ENCODE peak calls at places on chromosomes 1 and 21, in ten cellular contexts. One of them, this sample, is unnamed. For H3K27me3, the result is how much of the 10 kb centered on the place peaks cover.

GRCh38 chr1:16043521-16043920 is at the start of gene CLCNKB:
- DNase-seq in cardiac muscle cell: no peak
- DNase-seq in neural progenitor cell: no peak
- DNase-seq in stomach: peak
- DNase-seq in ovary: peak
- DNase-seq in breast epithelium: no peak
- DNase-seq in right atrium auricular region: no peak
- DNase-seq in dorsolateral prefrontal cortex: no peak
- DNase-seq in kidney epithelial cell: no peak
- DNase-seq in Karpas-422: no peak
- DNase-seq in this sample: no peak

GRCh38 chr1:171472183-171472647 is 13.1 kb upstream of the PRRC2C start:
- DNase-seq in cardiac muscle cell: no peak
- DNase-seq in neural progenitor cell: no peak
- DNase-seq in stomach: no peak
- DNase-seq in ovary: no peak
- DNase-seq in breast epithelium: no peak
- DNase-seq in right atrium auricular region: no peak
- DNase-seq in dorsolateral prefrontal cortex: no peak
- DNase-seq in kidney epithelial cell: no peak
- DNase-seq in Karpas-422: no peak
- DNase-seq in this sample: no peak

GRCh38 chr1:36871146-36871971 is 163.0 kb downstream of the GRIK3 start:
- DNase-seq in cardiac muscle cell: no peak
- DNase-seq in neural progenitor cell: no peak
- DNase-seq in stomach: no peak
- DNase-seq in ovary: no peak
- DNase-seq in breast epithelium: peak
- DNase-seq in right atrium auricular region: no peak
- DNase-seq in dorsolateral prefrontal cortex: peak
- DNase-seq in kidney epithelial cell: no peak
- DNase-seq in Karpas-422: no peak
- DNase-seq in this sample: no peak

GRCh38 chr1:220528049-220528678 is at the start of gene MARK1:
- DNase-seq in cardiac muscle cell: peak
- DNase-seq in neural progenitor cell: peak
- DNase-seq in stomach: peak
- DNase-seq in ovary: peak
- DNase-seq in breast epithelium: no peak
- DNase-seq in right atrium auricular region: peak
- DNase-seq in dorsolateral prefrontal cortex: peak
- DNase-seq in kidney epithelial cell: no peak
- DNase-seq in Karpas-422: peak
- DNase-seq in this sample: peak

GRCh38 chr1:165228676-165229075 is 127.8 kb downstream of the LMX1A start:
- DNase-seq in cardiac muscle cell: peak
- DNase-seq in neural progenitor cell: peak
- DNase-seq in stomach: no peak
- DNase-seq in ovary: no peak
- DNase-seq in breast epithelium: no peak
- DNase-seq in right atrium auricular region: no peak
- DNase-seq in dorsolateral prefrontal cortex: no peak
- DNase-seq in kidney epithelial cell: no peak
- DNase-seq in Karpas-422: peak
- DNase-seq in this sample: peak

GRCh38 chr1:116794804-116795481 is 40.7 kb downstream of the CD2 start:
- DNase-seq in cardiac muscle cell: no peak
- DNase-seq in neural progenitor cell: no peak
- DNase-seq in stomach: no peak
- DNase-seq in ovary: no peak
- DNase-seq in breast epithelium: no peak
- DNase-seq in right atrium auricular region: peak
- DNase-seq in dorsolateral prefrontal cortex: no peak
- DNase-seq in kidney epithelial cell: no peak
- DNase-seq in Karpas-422: no peak
- DNase-seq in this sample: no peak

GRCh38 chr1:162389021-162389818 is 7.7 kb downstream of the C1orf226 start:
- DNase-seq in cardiac muscle cell: peak
- DNase-seq in neural progenitor cell: peak
- DNase-seq in stomach: no peak
- DNase-seq in ovary: no peak
- DNase-seq in breast epithelium: no peak
- DNase-seq in right atrium auricular region: peak
- DNase-seq in dorsolateral prefrontal cortex: no peak
- DNase-seq in kidney epithelial cell: peak
- DNase-seq in Karpas-422: no peak
- DNase-seq in this sample: peak

GRCh38 chr1:183837062-183837461 is 32.1 kb downstream of the RGL1 start:
- DNase-seq in cardiac muscle cell: no peak
- DNase-seq in neural progenitor cell: peak
- DNase-seq in stomach: no peak
- DNase-seq in ovary: no peak
- DNase-seq in breast epithelium: no peak
- DNase-seq in right atrium auricular region: no peak
- DNase-seq in dorsolateral prefrontal cortex: no peak
- DNase-seq in kidney epithelial cell: no peak
- DNase-seq in Karpas-422: no peak
- DNase-seq in this sample: no peak

GRCh38 chr21:42229676-42230075 is 10.7 kb downstream of the ABCG1 start:
- DNase-seq in cardiac muscle cell: no peak
- DNase-seq in neural progenitor cell: no peak
- DNase-seq in stomach: no peak
- DNase-seq in ovary: no peak
- DNase-seq in breast epithelium: no peak
- DNase-seq in right atrium auricular region: no peak
- DNase-seq in dorsolateral prefrontal cortex: no peak
- DNase-seq in kidney epithelial cell: no peak
- DNase-seq in Karpas-422: no peak
- DNase-seq in this sample: no peak

GRCh38 chr1:154326546-154327465 is 1.5 kb downstream of the ATP8B2 start:
- DNase-seq in cardiac muscle cell: peak
- DNase-seq in neural progenitor cell: no peak
- DNase-seq in stomach: no peak
- DNase-seq in ovary: peak
- DNase-seq in breast epithelium: no peak
- DNase-seq in right atrium auricular region: peak
- DNase-seq in dorsolateral prefrontal cortex: no peak
- DNase-seq in kidney epithelial cell: no peak
- DNase-seq in Karpas-422: peak
- DNase-seq in this sample: no peak

GRCh38 chr1:225724251-225724650 is 53.4 kb upstream of the SRP9 start:
- DNase-seq in cardiac muscle cell: no peak
- DNase-seq in neural progenitor cell: no peak
- DNase-seq in stomach: no peak
- DNase-seq in ovary: no peak
- DNase-seq in breast epithelium: no peak
- DNase-seq in right atrium auricular region: no peak
- DNase-seq in dorsolateral prefrontal cortex: no peak
- DNase-seq in kidney epithelial cell: no peak
- DNase-seq in Karpas-422: no peak
- DNase-seq in this sample: no peak

GRCh38 chr21:34807146-34807880 is 138.5 kb downstream of the CLIC6 start:
- DNase-seq in cardiac muscle cell: peak
- DNase-seq in neural progenitor cell: no peak
- DNase-seq in stomach: no peak
- DNase-seq in ovary: no peak
- DNase-seq in breast epithelium: no peak
- DNase-seq in right atrium auricular region: no peak
- DNase-seq in dorsolateral prefrontal cortex: no peak
- DNase-seq in kidney epithelial cell: peak
- DNase-seq in Karpas-422: peak
- DNase-seq in this sample: no peak

GRCh38 chr1:25848531-25848930 is 10.7 kb downstream of the AUNIP start:
- DNase-seq in cardiac muscle cell: peak
- DNase-seq in neural progenitor cell: no peak
- DNase-seq in stomach: no peak
- DNase-seq in ovary: no peak
- DNase-seq in breast epithelium: no peak
- DNase-seq in right atrium auricular region: no peak
- DNase-seq in dorsolateral prefrontal cortex: no peak
- DNase-seq in kidney epithelial cell: no peak
- DNase-seq in Karpas-422: no peak
- DNase-seq in this sample: no peak

GRCh38 chr1:87980494-87980893 is 651.8 kb downstream of the LMO4 start:
- DNase-seq in cardiac muscle cell: no peak
- DNase-seq in neural progenitor cell: no peak
- DNase-seq in stomach: peak
- DNase-seq in ovary: no peak
- DNase-seq in breast epithelium: no peak
- DNase-seq in right atrium auricular region: no peak
- DNase-seq in dorsolateral prefrontal cortex: no peak
- DNase-seq in kidney epithelial cell: no peak
- DNase-seq in Karpas-422: no peak
- DNase-seq in this sample: no peak

GRCh38 chr1:94276900-94277581 is 39.7 kb upstream of the ARHGAP29 start:
- DNase-seq in cardiac muscle cell: peak
- DNase-seq in neural progenitor cell: no peak
- DNase-seq in stomach: no peak
- DNase-seq in ovary: no peak
- DNase-seq in breast epithelium: no peak
- DNase-seq in right atrium auricular region: no peak
- DNase-seq in dorsolateral prefrontal cortex: no peak
- DNase-seq in kidney epithelial cell: no peak
- DNase-seq in Karpas-422: no peak
- DNase-seq in this sample: no peak

GRCh38 chr1:183744132-183744913 is 60.6 kb upstream of the RGL1 start:
- DNase-seq in cardiac muscle cell: no peak
- DNase-seq in neural progenitor cell: no peak
- DNase-seq in stomach: no peak
- DNase-seq in ovary: no peak
- DNase-seq in breast epithelium: no peak
- DNase-seq in right atrium auricular region: no peak
- DNase-seq in dorsolateral prefrontal cortex: no peak
- DNase-seq in kidney epithelial cell: no peak
- DNase-seq in Karpas-422: no peak
- DNase-seq in this sample: no peak

GRCh38 chr1:5554111-5554510 is 438.1 kb downstream of the NPHP4 start:
- DNase-seq in cardiac muscle cell: no peak
- DNase-seq in neural progenitor cell: no peak
- DNase-seq in stomach: no peak
- DNase-seq in ovary: no peak
- DNase-seq in breast epithelium: no peak
- DNase-seq in right atrium auricular region: no peak
- DNase-seq in dorsolateral prefrontal cortex: no peak
- DNase-seq in kidney epithelial cell: no peak
- DNase-seq in Karpas-422: no peak
- DNase-seq in this sample: no peak
- H3K27me3 ChIP-seq in cardiac muscle cell: under half
- H3K27me3 ChIP-seq in neural progenitor cell: under half
- H3K27me3 ChIP-seq in stomach: under half
- H3K27me3 ChIP-seq in ovary: under half
- H3K27me3 ChIP-seq in breast epithelium: under half
- H3K27me3 ChIP-seq in right atrium auricular region: under half
- H3K27me3 ChIP-seq in dorsolateral prefrontal cortex: under half
- H3K27me3 ChIP-seq in kidney epithelial cell: under half
- H3K27me3 ChIP-seq in Karpas-422: under half
- H3K27me3 ChIP-seq in this sample: under half

GRCh38 chr1:41363632-41364320 is 2.5 kb downstream of the FOXO6 start:
- DNase-seq in cardiac muscle cell: no peak
- DNase-seq in neural progenitor cell: no peak
- DNase-seq in stomach: no peak
- DNase-seq in ovary: no peak
- DNase-seq in breast epithelium: no peak
- DNase-seq in right atrium auricular region: no peak
- DNase-seq in dorsolateral prefrontal cortex: no peak
- DNase-seq in kidney epithelial cell: no peak
- DNase-seq in Karpas-422: no peak
- DNase-seq in this sample: peak
- H3K27me3 ChIP-seq in cardiac muscle cell: under half
- H3K27me3 ChIP-seq in neural progenitor cell: half or more
- H3K27me3 ChIP-seq in stomach: half or more
- H3K27me3 ChIP-seq in ovary: under half
- H3K27me3 ChIP-seq in breast epithelium: under half
- H3K27me3 ChIP-seq in right atrium auricular region: under half
- H3K27me3 ChIP-seq in dorsolateral prefrontal cortex: under half
- H3K27me3 ChIP-seq in kidney epithelial cell: under half
- H3K27me3 ChIP-seq in Karpas-422: under half
- H3K27me3 ChIP-seq in this sample: half or more

GRCh38 chr1:242477944-242478343 is 46.6 kb downstream of the PLD5 start:
- DNase-seq in cardiac muscle cell: no peak
- DNase-seq in neural progenitor cell: no peak
- DNase-seq in stomach: no peak
- DNase-seq in ovary: no peak
- DNase-seq in breast epithelium: no peak
- DNase-seq in right atrium auricular region: no peak
- DNase-seq in dorsolateral prefrontal cortex: no peak
- DNase-seq in kidney epithelial cell: no peak
- DNase-seq in Karpas-422: no peak
- DNase-seq in this sample: no peak
- H3K27me3 ChIP-seq in cardiac muscle cell: under half
- H3K27me3 ChIP-seq in neural progenitor cell: under half
- H3K27me3 ChIP-seq in stomach: under half
- H3K27me3 ChIP-seq in ovary: under half
- H3K27me3 ChIP-seq in breast epithelium: under half
- H3K27me3 ChIP-seq in right atrium auricular region: under half
- H3K27me3 ChIP-seq in dorsolateral prefrontal cortex: under half
- H3K27me3 ChIP-seq in kidney epithelial cell: under half
- H3K27me3 ChIP-seq in Karpas-422: under half
- H3K27me3 ChIP-seq in this sample: under half

GRCh38 chr1:20395255-20395654 is 90.8 kb downstream of the CAMK2N1 start:
- DNase-seq in cardiac muscle cell: no peak
- DNase-seq in neural progenitor cell: no peak
- DNase-seq in stomach: no peak
- DNase-seq in ovary: no peak
- DNase-seq in breast epithelium: no peak
- DNase-seq in right atrium auricular region: no peak
- DNase-seq in dorsolateral prefrontal cortex: no peak
- DNase-seq in kidney epithelial cell: no peak
- DNase-seq in Karpas-422: no peak
- DNase-seq in this sample: no peak
- H3K27me3 ChIP-seq in cardiac muscle cell: half or more
- H3K27me3 ChIP-seq in neural progenitor cell: half or more
- H3K27me3 ChIP-seq in stomach: half or more
- H3K27me3 ChIP-seq in ovary: under half
- H3K27me3 ChIP-seq in breast epithelium: under half
- H3K27me3 ChIP-seq in right atrium auricular region: under half
- H3K27me3 ChIP-seq in dorsolateral prefrontal cortex: under half
- H3K27me3 ChIP-seq in kidney epithelial cell: under half
- H3K27me3 ChIP-seq in Karpas-422: under half
- H3K27me3 ChIP-seq in this sample: half or more

GRCh38 chr1:29125237-29125641 is 1.5 kb upstream of the TMEM200B start:
- DNase-seq in cardiac muscle cell: no peak
- DNase-seq in neural progenitor cell: peak
- DNase-seq in stomach: no peak
- DNase-seq in ovary: no peak
- DNase-seq in breast epithelium: no peak
- DNase-seq in right atrium auricular region: no peak
- DNase-seq in dorsolateral prefrontal cortex: no peak
- DNase-seq in kidney epithelial cell: no peak
- DNase-seq in Karpas-422: no peak
- DNase-seq in this sample: no peak
- H3K27me3 ChIP-seq in cardiac muscle cell: under half
- H3K27me3 ChIP-seq in neural progenitor cell: half or more
- H3K27me3 ChIP-seq in stomach: half or more
- H3K27me3 ChIP-seq in ovary: under half
- H3K27me3 ChIP-seq in breast epithelium: under half
- H3K27me3 ChIP-seq in right atrium auricular region: under half
- H3K27me3 ChIP-seq in dorsolateral prefrontal cortex: under half
- H3K27me3 ChIP-seq in kidney epithelial cell: under half
- H3K27me3 ChIP-seq in Karpas-422: under half
- H3K27me3 ChIP-seq in this sample: under half

GRCh38 chr1:152735648-152736047 is 22.2 kb upstream of the KPRP start:
- DNase-seq in cardiac muscle cell: no peak
- DNase-seq in neural progenitor cell: no peak
- DNase-seq in stomach: no peak
- DNase-seq in ovary: no peak
- DNase-seq in breast epithelium: no peak
- DNase-seq in right atrium auricular region: no peak
- DNase-seq in dorsolateral prefrontal cortex: no peak
- DNase-seq in kidney epithelial cell: no peak
- DNase-seq in Karpas-422: peak
- DNase-seq in this sample: no peak
- H3K27me3 ChIP-seq in cardiac muscle cell: under half
- H3K27me3 ChIP-seq in neural progenitor cell: under half
- H3K27me3 ChIP-seq in stomach: under half
- H3K27me3 ChIP-seq in ovary: under half
- H3K27me3 ChIP-seq in breast epithelium: under half
- H3K27me3 ChIP-seq in right atrium auricular region: under half
- H3K27me3 ChIP-seq in dorsolateral prefrontal cortex: under half
- H3K27me3 ChIP-seq in kidney epithelial cell: under half
- H3K27me3 ChIP-seq in Karpas-422: under half
- H3K27me3 ChIP-seq in this sample: under half